ENCODE peak calls at places on chromosomes 4 and X, in seven cellular contexts. P is CD4-positive, CD25-positive, alpha-beta regulatory T cell; B is stimulated activated CD4-positive, alpha-beta T cell treated with anti-CD3 and anti-CD28 coated beads, Interleukin-4, amount 100 ng/mL, for 48 hours; K is astrocyte of the hippocampus; W is sciatic nerve; J is NCI-H1694; I is IMR-90. F is an unnamed sample.

GRCh38 chr4:76781698-76782595 is 116.0 kb downstream of the SOWAHB start:
- DNase-seq in P (no peak), B (no peak), K (peak), W (no peak), J (no peak), I (peak), F (peak)

GRCh38 chrX:4674028-4674782 is 960.8 kb upstream of the PRKX start:
- DNase-seq in P (no peak), B (no peak), K (no peak), W (no peak), J (no peak), I (no peak), F (no peak)

GRCh38 chr4:760616-761015 is 55.0 kb downstream of the PCGF3 start:
- DNase-seq in P (no peak), B (no peak), K (no peak), W (no peak), J (no peak), I (no peak), F (no peak)

GRCh38 chr4:88999392-88999791 is 57.6 kb downstream of the FAM13A start:
- DNase-seq in P (no peak), B (no peak), K (no peak), W (no peak), J (no peak), I (no peak), F (no peak)

GRCh38 chrX:154541896-154542722 is 4.5 kb downstream of the G6PD start:
- DNase-seq in P (no peak), B (no peak), K (peak), W (peak), J (no peak), I (peak), F (peak)

GRCh38 chr4:12555011-12555410 is 929.1 kb downstream of the RAB28 start:
- DNase-seq in P (no peak), B (no peak), K (peak), W (no peak), J (no peak), I (no peak), F (no peak)

GRCh38 chrX:49019050-49019449 is 17.0 kb upstream of the GRIPAP1 start:
- DNase-seq in P (no peak), B (no peak), K (no peak), W (no peak), J (no peak), I (no peak), F (no peak)

GRCh38 chr4:184217569-184218131 is at the start of gene ENPP6:
- DNase-seq in P (no peak), B (no peak), K (no peak), W (no peak), J (no peak), I (no peak), F (no peak)

GRCh38 chrX:96102997-96103396 is 581.6 kb upstream of the DIAPH2 start:
- DNase-seq in P (no peak), B (no peak), K (no peak), W (no peak), J (peak), I (no peak), F (no peak)

GRCh38 chrX:134764202-134764785 is 106.0 kb upstream of the PLAC1 start:
- DNase-seq in P (no peak), B (no peak), K (no peak), W (no peak), J (peak), I (no peak), F (peak)

GRCh38 chr4:16704488-16704887 is 194.0 kb downstream of the LDB2 start:
- DNase-seq in P (no peak), B (no peak), K (no peak), W (no peak), J (no peak), I (no peak), F (no peak)

GRCh38 chrX:54785901-54786300 is 12.2 kb downstream of the ITIH6 start:
- DNase-seq in P (no peak), B (no peak), K (no peak), W (no peak), J (no peak), I (no peak), F (peak)

GRCh38 chr4:10527438-10527837 is 70.2 kb upstream of the ZNF518B start:
- DNase-seq in P (no peak), B (no peak), K (no peak), W (no peak), J (no peak), I (no peak), F (no peak)

GRCh38 chr4:15870079-15870478 is 68.5 kb downstream of the FGFBP1 start:
- DNase-seq in P (no peak), B (no peak), K (no peak), W (no peak), J (no peak), I (no peak), F (no peak)

GRCh38 chrX:130110379-130111219 is at the start of gene ELF4:
- DNase-seq in P (peak), B (no peak), K (peak), W (no peak), J (no peak), I (peak), F (peak)

GRCh38 chrX:87392369-87392768 is 125.2 kb upstream of the KLHL4 start:
- DNase-seq in P (no peak), B (no peak), K (no peak), W (no peak), J (no peak), I (no peak), F (no peak)

GRCh38 chr4:99843413-99843812 is 26.8 kb downstream of the DAPP1 start:
- DNase-seq in P (no peak), B (no peak), K (no peak), W (no peak), J (no peak), I (no peak), F (no peak)

GRCh38 chr4:3201718-3202702 is 46.9 kb upstream of the MSANTD1 start:
- DNase-seq in P (peak), B (peak), K (peak), W (peak), J (no peak), I (peak), F (peak)

GRCh38 chr4:26139310-26139924 is 181.4 kb upstream of the RBPJ start:
- DNase-seq in P (no peak), B (no peak), K (no peak), W (no peak), J (no peak), I (no peak), F (no peak)

GRCh38 chr4:184165291-184165690 is 52.4 kb downstream of the ENPP6 start:
- DNase-seq in P (no peak), B (no peak), K (peak), W (no peak), J (no peak), I (peak), F (peak)

GRCh38 chr4:26573389-26573794 is 10.5 kb upstream of the TBC1D19 start:
- DNase-seq in P (no peak), B (no peak), K (peak), W (no peak), J (no peak), I (peak), F (no peak)

GRCh38 chrX:110250847-110251246 is 67.0 kb downstream of the AMMECR1 start:
- DNase-seq in P (no peak), B (no peak), K (no peak), W (no peak), J (no peak), I (no peak), F (no peak)

F was measured in EL.